ENCODE peak calls at places on chromosomes 7 and 10, in four cellular contexts. Y, O, N and P are unnamed samples.

GRCh38 chr7:5679741-5680473 is 101.6 kb downstream of the RNF216 start:
- DNase-seq in Y (no peak), O (no peak), N (no peak), P (no peak)

GRCh38 chr10:133257489-133258065 is 19.1 kb downstream of the ADAM8 start:
- DNase-seq in Y (peak), O (no peak), N (peak), P (no peak)

GRCh38 chr10:124614003-124614659 is 130.0 kb downstream of the FAM53B start:
- DNase-seq in Y (no peak), O (no peak), N (no peak), P (no peak)

GRCh38 chr7:105591522-105591921 is 10.2 kb upstream of the EFCAB10 start:
- DNase-seq in Y (no peak), O (no peak), N (no peak), P (no peak)

GRCh38 chr7:23373151-23374004 is 74.2 kb downstream of the MALSU1 start:
- DNase-seq in Y (no peak), O (no peak), N (no peak), P (peak)

GRCh38 chr7:22841954-22842353 is 19.3 kb upstream of the TOMM7 start:
- DNase-seq in Y (no peak), O (no peak), N (peak), P (no peak)

GRCh38 chr10:122333037-122333436 is 41.5 kb upstream of the PLEKHA1 start:
- DNase-seq in Y (peak), O (no peak), N (no peak), P (no peak)

GRCh38 chr7:121873795-121874194 is 834 bp downstream of the PTPRZ1 start:
- DNase-seq in Y (peak), O (no peak), N (no peak), P (no peak)

GRCh38 chr7:130890176-130891020 is 156.4 kb upstream of the KLF14 start:
- DNase-seq in Y (no peak), O (no peak), N (peak), P (no peak)

GRCh38 chr10:119135517-119135890 is 30.0 kb downstream of the SFXN4 start:
- DNase-seq in Y (no peak), O (no peak), N (peak), P (no peak)

GRCh38 chr10:49164587-49165188 is 23.5 kb downstream of the TMEM273 start:
- DNase-seq in Y (no peak), O (peak), N (no peak), P (no peak)

GRCh38 chr7:123865517-123866117 is 20.6 kb downstream of the HYAL4 start:
- DNase-seq in Y (peak), O (peak), N (peak), P (peak)

GRCh38 chr10:63628526-63629362 is 107.5 kb downstream of the REEP3 start:
- DNase-seq in Y (peak), O (peak), N (peak), P (peak)

GRCh38 chr7:122674502-122674901 is 24.4 kb downstream of the RNF133 start:
- DNase-seq in Y (no peak), O (no peak), N (peak), P (no peak)

GRCh38 chr7:151438864-151439601 is 908 bp downstream of the CRYGN start:
- DNase-seq in Y (no peak), O (no peak), N (no peak), P (no peak)

GRCh38 chr7:129906700-129907099 is 46.1 kb downstream of the UBE2H start:
- DNase-seq in Y (no peak), O (no peak), N (no peak), P (no peak)

GRCh38 chr7:8261711-8262695 is at the start of gene ICA1:
- DNase-seq in Y (peak), O (no peak), N (peak), P (no peak)

DNA sequence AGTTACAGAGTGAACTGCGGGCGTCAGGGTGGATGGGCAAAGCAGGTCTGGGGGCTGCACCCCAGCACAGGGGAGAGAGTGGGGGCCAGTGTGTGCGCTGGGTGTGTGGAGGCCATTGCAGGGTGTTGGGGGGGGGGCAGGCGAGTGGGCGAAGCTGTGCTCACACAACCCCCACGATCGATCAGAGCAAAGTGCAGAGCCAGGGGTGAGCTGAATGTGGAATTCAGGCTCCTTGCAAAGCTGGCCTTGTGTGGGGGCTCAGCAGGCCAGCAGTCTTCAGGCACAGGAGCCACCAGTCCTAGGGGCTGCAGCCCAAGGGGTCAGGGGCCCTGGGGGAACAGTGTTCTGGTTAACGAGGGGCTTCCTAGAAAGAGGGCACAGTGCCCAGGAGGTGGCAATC is 862 bp upstream of the SHH start:
- DNase-seq in Y (no peak), O (no peak), N (no peak), P (no peak)
- H3K4me3 ChIP-seq in Y (no peak), O (no peak), N (peak), P (no peak)

DNA sequence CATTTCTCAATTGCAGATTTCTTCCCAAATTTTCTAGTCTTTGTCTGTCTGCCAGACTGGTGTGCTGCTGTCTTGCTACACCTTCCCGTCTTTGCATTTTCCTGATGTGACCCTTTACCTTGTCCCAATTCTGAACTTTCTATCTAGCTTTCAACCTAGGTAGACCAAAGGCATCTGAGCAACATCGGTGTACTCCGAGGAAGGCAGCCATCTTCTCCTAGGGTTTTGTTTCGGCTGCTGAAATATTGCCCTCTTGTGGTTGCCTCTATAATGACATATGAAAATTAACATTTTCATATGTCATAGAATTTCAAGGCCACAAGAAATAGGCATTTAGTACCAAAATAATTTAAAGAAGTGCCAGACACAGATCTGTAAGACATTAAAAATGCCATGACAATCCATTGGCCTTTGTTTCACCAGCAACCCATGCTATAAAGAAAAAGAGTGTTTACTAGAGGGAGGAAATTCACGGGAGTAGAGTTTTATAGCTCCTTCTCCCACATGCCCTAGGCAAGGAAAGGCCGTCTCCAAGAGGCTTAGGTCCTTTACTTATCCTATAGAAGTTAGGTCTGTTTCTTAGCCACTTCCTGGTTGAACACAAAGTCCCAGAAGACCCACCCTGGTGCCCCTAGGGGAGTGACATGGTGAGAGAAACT is 23.4 kb downstream of the OR9A2 start:
- DNase-seq in Y (peak), O (peak), N (no peak), P (no peak)
- H3K4me3 ChIP-seq in Y (peak), O (peak), N (no peak), P (no peak)

DNA sequence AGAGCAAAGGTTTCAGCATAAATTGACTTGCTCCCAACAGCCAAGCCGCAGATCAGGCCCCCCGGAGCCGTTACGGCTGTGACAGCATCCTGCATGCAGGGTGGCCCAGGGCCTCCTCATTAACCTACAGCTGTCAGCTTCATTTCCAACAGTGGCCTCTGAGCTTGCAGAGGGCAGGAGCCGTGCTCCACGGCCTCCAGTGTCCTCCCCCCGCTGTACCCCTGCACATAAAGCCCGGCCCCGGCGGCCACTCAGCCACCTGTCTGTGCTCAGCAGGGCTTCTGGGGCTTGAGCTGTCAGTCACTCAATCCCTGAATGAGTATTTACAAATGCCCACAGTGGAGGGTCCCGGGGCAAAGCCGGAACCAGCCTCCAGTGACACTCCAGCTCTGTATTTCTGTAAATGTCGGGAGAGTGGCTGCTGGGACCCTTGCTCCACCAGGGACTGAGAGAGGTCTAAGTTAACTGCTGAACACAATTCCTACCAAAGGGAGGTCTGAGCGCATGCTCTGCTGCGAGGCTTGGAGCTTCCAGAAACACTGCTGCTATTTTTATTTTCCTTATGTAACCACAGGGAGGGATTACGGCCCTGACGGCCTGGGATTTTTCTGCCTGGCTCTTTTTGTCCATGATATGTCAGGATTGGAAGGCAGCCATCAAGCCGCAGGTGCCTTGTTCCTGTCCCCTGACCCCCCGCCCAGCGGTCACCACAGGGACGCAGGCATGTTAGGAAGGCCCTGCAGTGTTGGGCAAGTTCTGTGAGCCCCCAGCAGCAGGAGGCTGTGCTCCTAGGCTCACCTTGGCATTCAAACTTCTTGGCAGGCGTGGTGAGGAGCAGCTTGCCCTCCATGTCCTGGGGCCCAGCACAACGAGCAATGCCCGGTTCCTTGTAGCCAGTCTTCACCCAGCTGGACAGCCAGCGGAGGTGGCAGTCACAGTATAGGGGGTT is 165.0 kb downstream of the SLIT1 start:
- DNase-seq in Y (no peak), O (no peak), N (no peak), P (no peak)
- H3K4me3 ChIP-seq in Y (no peak), O (no peak), N (no peak), P (no peak)

GRCh38 chr10:61749271-61749670 is 86.5 kb downstream of the CABCOCO1 start:
- DNase-seq in Y (no peak), O (no peak), N (no peak), P (no peak)

GRCh38 chr10:61752111-61753011 is 89.6 kb downstream of the CABCOCO1 start:
- DNase-seq in Y (peak), O (no peak), N (no peak), P (peak)

GRCh38 chr10:61753453-61753852 is 90.7 kb downstream of the CABCOCO1 start:
- DNase-seq in Y (no peak), O (no peak), N (no peak), P (no peak)

GRCh38 chr10:61750943-61751471 is 88.3 kb downstream of the CABCOCO1 start:
- DNase-seq in Y (peak), O (no peak), N (peak), P (peak)

GRCh38 chr10:61751599-61751998 is 88.9 kb downstream of the CABCOCO1 start:
- DNase-seq in Y (no peak), O (no peak), N (no peak), P (no peak)
- H3K4me3 ChIP-seq in Y (no peak), O (no peak), N (no peak), P (no peak)

GRCh38 chr10:86953747-86954680 is 3.4 kb downstream of the MMRN2 start:
- DNase-seq in Y (no peak), O (no peak), N (peak), P (no peak)
- H3K4me3 ChIP-seq in Y (no peak), O (no peak), N (peak), P (no peak)

GRCh38 chr7:63104666-63105065 is 894.0 kb upstream of the ZNF722 start:
- DNase-seq in Y (no peak), O (no peak), N (no peak), P (no peak)

GRCh38 chr7:63105978-63106377 is 892.7 kb upstream of the ZNF722 start:
- DNase-seq in Y (no peak), O (no peak), N (no peak), P (no peak)

GRCh38 chr7:63106506-63107388 is 891.9 kb upstream of the ZNF722 start:
- DNase-seq in Y (no peak), O (no peak), N (no peak), P (no peak)
- H3K4me3 ChIP-seq in Y (no peak), O (no peak), N (no peak), P (no peak)

GRCh38 chr7:25841575-25841974 is 310.4 kb upstream of the NFE2L3 start:
- DNase-seq in Y (no peak), O (no peak), N (no peak), P (no peak)
- H3K4me3 ChIP-seq in Y (no peak), O (no peak), N (no peak), P (no peak)

DNA sequence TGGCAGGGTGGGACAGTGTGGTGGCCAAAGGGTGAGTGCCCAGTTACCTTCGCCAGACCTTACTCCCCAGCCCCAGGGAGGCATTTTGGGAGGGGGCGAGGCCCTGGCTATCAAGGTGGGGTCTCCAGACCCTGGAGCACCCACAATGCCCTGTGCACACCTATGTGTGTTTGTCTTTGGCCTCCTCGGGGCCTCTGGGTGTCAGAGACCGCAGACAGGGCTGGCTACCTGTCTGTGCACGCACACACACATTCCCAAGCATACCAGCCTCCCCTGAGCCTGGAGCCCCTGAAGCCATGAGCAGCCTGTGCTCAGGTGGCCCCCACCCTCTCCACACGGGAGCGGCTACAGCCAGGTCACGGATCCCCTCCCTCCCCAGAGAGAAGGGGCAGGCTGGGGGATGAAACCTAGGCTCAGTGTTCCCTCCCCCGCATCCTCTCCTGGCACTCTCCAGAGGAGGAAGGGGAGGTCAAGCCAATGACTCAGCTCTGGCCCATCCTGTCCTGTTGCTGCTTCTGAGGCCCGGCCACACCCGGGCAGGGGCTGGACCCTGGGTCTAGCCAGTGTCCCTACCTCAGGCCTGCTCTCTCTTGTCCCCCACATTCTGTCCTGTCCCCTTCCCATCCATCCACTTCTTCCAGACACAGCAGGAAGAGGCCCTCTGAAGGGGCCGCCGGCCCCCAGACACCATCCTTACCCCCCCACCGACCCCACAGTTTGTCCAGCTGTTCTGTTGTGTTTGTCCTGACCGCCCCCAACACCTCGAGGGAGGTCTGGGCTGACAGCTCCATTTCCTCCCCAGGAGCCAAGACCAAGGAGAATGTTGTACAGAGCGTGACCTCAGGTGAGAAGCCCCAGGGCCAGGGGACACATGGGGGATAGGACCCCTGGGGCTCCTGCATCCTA is 685 bp downstream of the SNCG start:
- DNase-seq in Y (peak), O (no peak), N (no peak), P (no peak)
- H3K4me3 ChIP-seq in Y (peak), O (peak), N (peak), P (no peak)